ENCODE peak calls at places on chromosomes 5 and 9, in seven cellular contexts. T, W, Q, I, K, A and G are unnamed samples.

GRCh38 chr5:112977440-112977861 is 853 bp downstream of the DCP2 start:
- DNase-seq in T (no peak), W (no peak), Q (no peak), I (no peak), K (no peak), A (no peak), G (no peak)

GRCh38 chr5:64987768-64988167 is 219.0 kb downstream of the CWC27 start:
- DNase-seq in T (no peak), W (no peak), Q (no peak), I (no peak), K (no peak), A (no peak), G (no peak)

GRCh38 chr9:100087218-100087617 is 11.6 kb downstream of the ERP44 start:
- DNase-seq in T (no peak), W (no peak), Q (no peak), I (peak), K (no peak), A (peak), G (no peak)

GRCh38 chr5:132751444-132751843 is 4.2 kb downstream of the CCNI2 start:
- DNase-seq in T (no peak), W (no peak), Q (no peak), I (peak), K (no peak), A (peak), G (peak)

GRCh38 chr5:2180456-2180855 is 297.7 kb upstream of the IRX4 start:
- DNase-seq in T (peak), W (no peak), Q (no peak), I (no peak), K (peak), A (no peak), G (no peak)

GRCh38 chr5:43039468-43040286 is 442 bp downstream of the ANXA2R start:
- DNase-seq in T (peak), W (peak), Q (peak), I (peak), K (peak), A (peak), G (peak)

GRCh38 chr5:64690417-64691151 is at the start of gene SHISAL2B:
- DNase-seq in T (no peak), W (no peak), Q (no peak), I (no peak), K (no peak), A (no peak), G (no peak)

GRCh38 chr5:93078082-93079038 is 502.7 kb downstream of the NR2F1-AS1 start:
- DNase-seq in T (peak), W (no peak), Q (peak), I (peak), K (peak), A (peak), G (no peak)

GRCh38 chr5:36928947-36929346 is 52.4 kb downstream of the NIPBL start:
- DNase-seq in T (no peak), W (no peak), Q (no peak), I (peak), K (no peak), A (peak), G (no peak)

GRCh38 chr9:33081128-33081851 is 4.8 kb upstream of the SMU1 start:
- DNase-seq in T (peak), W (peak), Q (no peak), I (peak), K (no peak), A (peak), G (peak)

GRCh38 chr9:79542735-79543504 is 28.8 kb upstream of the TLE4 start:
- DNase-seq in T (no peak), W (no peak), Q (no peak), I (no peak), K (no peak), A (no peak), G (no peak)

GRCh38 chr5:171537923-171538537 is 118.6 kb downstream of the FGF18 start:
- DNase-seq in T (peak), W (no peak), Q (no peak), I (no peak), K (no peak), A (no peak), G (no peak)
- TF ChIP-seq CTCF in T (no peak), W (no peak), Q (no peak), I (no peak), K (no peak), A (no peak), G (no peak)

GRCh38 chr9:89603629-89604462 is 966 bp upstream of the GADD45G start:
- DNase-seq in T (peak), W (peak), Q (peak), I (no peak), K (peak), A (peak), G (peak)
- H3K27ac ChIP-seq in T (peak), W (no peak), Q (peak), I (no peak), K (peak), A (no peak), G (peak)

GRCh38 chr5:139148306-139148705 is 49.9 kb downstream of the SIL1 start:
- DNase-seq in T (no peak), W (no peak), Q (peak), I (no peak), K (no peak), A (no peak), G (no peak)
- TF ChIP-seq CTCF in T (no peak), W (no peak), Q (no peak), I (no peak), K (no peak), A (no peak), G (no peak)

GRCh38 chr5:95951916-95952315 is 9.7 kb downstream of the ELL2 start:
- DNase-seq in T (no peak), W (no peak), Q (no peak), I (no peak), K (no peak), A (no peak), G (no peak)
- H3K27ac ChIP-seq in T (no peak), W (no peak), Q (no peak), I (no peak), K (no peak), A (no peak), G (no peak)

DNA sequence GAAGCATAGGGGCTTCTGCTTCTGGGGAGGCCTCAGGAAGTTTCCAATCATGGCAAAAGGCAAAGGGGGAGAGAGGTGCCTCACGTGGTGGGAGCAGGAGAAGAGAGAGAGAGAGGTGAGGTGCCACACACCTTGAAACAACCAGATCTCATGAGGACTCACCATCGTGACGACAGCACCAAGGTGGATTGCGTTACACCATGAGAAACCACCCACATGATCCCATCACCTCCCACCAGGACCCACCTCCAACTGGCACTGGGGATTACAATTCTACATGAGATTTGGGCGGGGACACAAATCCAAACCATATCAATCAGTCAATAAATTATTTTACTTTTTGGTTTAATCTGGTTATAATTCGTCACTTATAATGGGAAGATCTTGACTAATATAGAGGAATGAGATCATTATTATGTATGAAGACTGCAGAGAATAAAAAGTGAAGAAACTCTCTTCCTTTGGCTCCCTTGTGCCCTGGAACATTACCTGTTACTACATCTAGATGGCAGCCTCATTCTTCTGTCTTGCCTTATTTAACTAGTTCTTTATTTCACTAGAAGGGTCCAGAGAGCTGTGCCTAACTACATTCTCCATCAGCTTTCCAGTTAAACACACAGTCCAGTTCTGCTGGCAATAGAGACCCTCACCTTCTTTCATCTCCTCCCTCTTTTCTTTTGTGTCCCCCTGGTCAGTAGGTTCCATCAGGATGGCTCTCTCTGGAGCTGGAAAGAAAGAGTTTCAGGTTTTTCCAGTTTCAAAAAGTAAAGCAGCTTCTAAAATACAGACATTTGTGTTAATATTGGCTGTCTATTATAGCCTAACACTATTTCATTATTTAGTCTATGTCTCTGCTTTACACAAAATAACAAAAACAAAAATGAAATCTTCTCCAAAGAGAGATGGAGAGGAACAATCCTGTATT is 21.7 kb upstream of the SPINK7 start:
- DNase-seq in T (no peak), W (no peak), Q (no peak), I (peak), K (no peak), A (peak), G (no peak)
- TF ChIP-seq CTCF in T (peak), W (peak), Q (peak), I (peak), K (no peak), A (peak), G (no peak)

GRCh38 chr5:142427529-142427928 is 102.7 kb upstream of the SPRY4 start:
- DNase-seq in T (no peak), W (no peak), Q (no peak), I (no peak), K (no peak), A (no peak), G (no peak)
- H3K27ac ChIP-seq in T (no peak), W (no peak), Q (no peak), I (peak), K (no peak), A (no peak), G (no peak)

DNA sequence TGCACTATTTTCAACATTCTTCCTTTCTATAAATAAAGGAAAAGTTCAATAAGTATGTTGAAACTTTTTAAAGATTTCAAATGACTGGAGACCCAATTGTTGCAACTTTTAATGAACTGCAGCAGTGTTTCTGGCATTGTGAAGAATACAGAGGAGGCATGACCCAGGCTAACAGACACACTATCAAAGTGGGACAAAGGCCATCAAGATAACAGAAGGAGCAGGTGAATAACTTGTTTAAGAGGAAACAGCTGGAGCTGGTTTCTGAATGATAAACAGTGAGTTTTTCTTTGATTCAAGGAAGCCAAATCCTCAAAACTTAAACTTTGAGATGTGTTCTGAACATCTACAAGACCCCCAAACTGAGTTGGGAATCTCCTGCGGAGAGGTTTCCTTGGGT is 734.6 kb downstream of the TLR4 start:
- DNase-seq in T (no peak), W (no peak), Q (no peak), I (no peak), K (no peak), A (no peak), G (no peak)
- TF ChIP-seq CTCF in T (no peak), W (no peak), Q (no peak), I (no peak), K (no peak), A (no peak), G (no peak)

DNA sequence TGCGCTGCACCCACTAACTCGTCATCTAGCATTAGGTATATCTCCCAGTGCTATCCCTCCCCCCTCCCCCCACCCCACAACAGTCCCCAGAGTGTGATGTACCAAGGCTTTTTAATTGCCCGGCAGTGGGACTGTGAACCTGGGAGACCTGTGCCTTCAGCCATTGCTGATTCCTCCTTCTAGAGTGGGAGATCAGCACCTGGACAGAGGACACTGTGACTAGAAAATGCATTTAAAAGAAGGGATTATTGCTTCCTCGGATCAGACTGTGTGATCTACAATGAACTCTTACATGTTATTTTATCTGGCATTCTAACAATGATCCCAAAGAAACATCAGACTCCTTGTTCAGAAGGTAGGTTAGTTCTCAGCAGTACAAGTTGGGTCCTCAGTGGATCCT is 25.9 kb downstream of the CTSL start:
- DNase-seq in T (no peak), W (no peak), Q (no peak), I (no peak), K (no peak), A (no peak), G (no peak)
- H3K27ac ChIP-seq in T (no peak), W (no peak), Q (no peak), I (no peak), K (no peak), A (no peak), G (no peak)